ENCODE peak calls at places on chromosomes 5 and 9, in ten cellular contexts. One of them, this sample, is unnamed.

GRCh38 chr9:105157178-105157583 is 87.3 kb upstream of the SLC44A1 start:
- DNase-seq in PC-9: peak; percentile 52
- DNase-seq in Panc1: no peak
- DNase-seq in A549: peak; percentile 80
- DNase-seq in adrenal gland: peak; percentile 81
- DNase-seq in CD8-positive, alpha-beta memory T cell: peak; percentile 42
- DNase-seq in AG04450: peak; percentile 42
- DNase-seq in upper lobe of right lung: peak; percentile 71
- DNase-seq in lower lobe of right lung: peak; percentile 69
- DNase-seq in sigmoid colon: peak; percentile 95
- DNase-seq in this sample: no peak

GRCh38 chr9:123710299-123710698 is 219.6 kb downstream of the DENND1A start:
- DNase-seq in PC-9: no peak
- DNase-seq in Panc1: no peak
- DNase-seq in A549: peak; percentile 46
- DNase-seq in adrenal gland: no peak
- DNase-seq in CD8-positive, alpha-beta memory T cell: no peak
- DNase-seq in AG04450: peak; percentile 55
- DNase-seq in upper lobe of right lung: no peak
- DNase-seq in lower lobe of right lung: no peak
- DNase-seq in sigmoid colon: no peak
- DNase-seq in this sample: no peak

GRCh38 chr5:59569608-59570334 is 323.8 kb downstream of the PDE4D start:
- DNase-seq in PC-9: no peak
- DNase-seq in Panc1: no peak
- DNase-seq in A549: no peak
- DNase-seq in adrenal gland: no peak
- DNase-seq in CD8-positive, alpha-beta memory T cell: no peak
- DNase-seq in AG04450: no peak
- DNase-seq in upper lobe of right lung: no peak
- DNase-seq in lower lobe of right lung: no peak
- DNase-seq in sigmoid colon: no peak
- DNase-seq in this sample: no peak

GRCh38 chr5:94407023-94407422 is 211.4 kb downstream of the KIAA0825 start:
- DNase-seq in PC-9: no peak
- DNase-seq in Panc1: no peak
- DNase-seq in A549: no peak
- DNase-seq in adrenal gland: no peak
- DNase-seq in CD8-positive, alpha-beta memory T cell: no peak
- DNase-seq in AG04450: no peak
- DNase-seq in upper lobe of right lung: no peak
- DNase-seq in lower lobe of right lung: no peak
- DNase-seq in sigmoid colon: no peak
- DNase-seq in this sample: no peak

GRCh38 chr9:68844623-68845612 is 139.9 kb downstream of the PIP5K1B start:
- DNase-seq in PC-9: peak; percentile 6
- DNase-seq in Panc1: peak; percentile 2
- DNase-seq in A549: peak; percentile 16
- DNase-seq in adrenal gland: peak; percentile 28
- DNase-seq in CD8-positive, alpha-beta memory T cell: peak; percentile 10
- DNase-seq in AG04450: no peak
- DNase-seq in upper lobe of right lung: no peak
- DNase-seq in lower lobe of right lung: no peak
- DNase-seq in sigmoid colon: no peak
- DNase-seq in this sample: no peak

GRCh38 chr9:36258989-36259315 is 704 bp upstream of the GNE start:
- DNase-seq in PC-9: no peak
- DNase-seq in Panc1: no peak
- DNase-seq in A549: no peak
- DNase-seq in adrenal gland: no peak
- DNase-seq in CD8-positive, alpha-beta memory T cell: no peak
- DNase-seq in AG04450: no peak
- DNase-seq in upper lobe of right lung: no peak
- DNase-seq in lower lobe of right lung: no peak
- DNase-seq in sigmoid colon: peak; percentile 67
- DNase-seq in this sample: no peak

GRCh38 chr9:38141751-38142150 is 72.7 kb upstream of the SHB start:
- DNase-seq in PC-9: no peak
- DNase-seq in Panc1: no peak
- DNase-seq in A549: no peak
- DNase-seq in adrenal gland: no peak
- DNase-seq in CD8-positive, alpha-beta memory T cell: no peak
- DNase-seq in AG04450: peak; percentile 33
- DNase-seq in upper lobe of right lung: peak; percentile 6
- DNase-seq in lower lobe of right lung: no peak
- DNase-seq in sigmoid colon: no peak
- DNase-seq in this sample: no peak

GRCh38 chr5:56985941-56986630 is 34.2 kb upstream of the MIER3 start:
- DNase-seq in PC-9: no peak
- DNase-seq in Panc1: no peak
- DNase-seq in A549: no peak
- DNase-seq in adrenal gland: no peak
- DNase-seq in CD8-positive, alpha-beta memory T cell: no peak
- DNase-seq in AG04450: no peak
- DNase-seq in upper lobe of right lung: no peak
- DNase-seq in lower lobe of right lung: no peak
- DNase-seq in sigmoid colon: no peak
- DNase-seq in this sample: no peak

GRCh38 chr9:131545786-131546335 is 538 bp downstream of the PRRT1B start:
- DNase-seq in PC-9: no peak
- DNase-seq in Panc1: no peak
- DNase-seq in A549: peak; percentile 46
- DNase-seq in adrenal gland: no peak
- DNase-seq in CD8-positive, alpha-beta memory T cell: no peak
- DNase-seq in AG04450: no peak
- DNase-seq in upper lobe of right lung: no peak
- DNase-seq in lower lobe of right lung: no peak
- DNase-seq in sigmoid colon: no peak
- DNase-seq in this sample: no peak

DNA sequence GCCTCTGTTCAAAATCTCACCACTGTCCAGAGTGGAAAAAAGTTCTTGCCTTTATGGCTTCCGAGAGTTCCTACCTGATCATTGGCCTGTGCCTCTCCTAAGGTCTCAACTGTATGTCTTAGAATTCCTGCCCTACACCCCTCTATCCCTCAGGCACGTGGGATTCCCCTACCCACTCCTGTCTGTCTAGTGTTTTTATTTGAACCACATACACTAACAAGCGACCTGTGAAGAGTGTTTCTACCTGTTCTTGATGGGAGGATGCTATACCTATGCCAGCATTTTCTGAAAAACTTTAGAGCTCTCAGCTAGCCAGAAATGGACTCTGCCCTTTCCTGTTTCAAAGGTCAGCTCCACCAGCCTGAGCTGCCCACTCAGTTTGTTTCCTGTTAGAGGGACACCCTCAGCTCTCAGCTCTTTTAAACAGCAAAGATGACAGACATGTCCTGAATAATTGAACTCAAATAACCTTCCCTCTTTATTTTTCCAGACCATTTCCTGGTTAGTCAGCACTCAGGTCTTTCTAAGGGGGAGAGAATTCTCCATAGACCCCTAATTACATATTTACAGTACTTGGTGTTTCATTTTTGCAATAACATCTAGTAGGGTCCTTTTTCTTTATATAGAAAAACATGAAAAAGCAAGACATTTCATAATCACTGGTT is 214.8 kb downstream of the AOPEP start:
- DNase-seq in PC-9: peak; percentile 55
- DNase-seq in Panc1: no peak
- DNase-seq in A549: peak; percentile 47
- DNase-seq in adrenal gland: no peak
- DNase-seq in CD8-positive, alpha-beta memory T cell: no peak
- DNase-seq in AG04450: no peak
- DNase-seq in upper lobe of right lung: no peak
- DNase-seq in lower lobe of right lung: no peak
- DNase-seq in sigmoid colon: no peak
- DNase-seq in this sample: no peak
- H3K27ac ChIP-seq in PC-9: peak overlapping the region; percentile 92
- H3K27ac ChIP-seq in Panc1: peak overlapping the region; percentile 61
- H3K27ac ChIP-seq in A549: peak overlapping the region; percentile 92
- H3K27ac ChIP-seq in adrenal gland: peak overlapping the region; percentile 25
- H3K27ac ChIP-seq in CD8-positive, alpha-beta memory T cell: no peak overlapping the region
- H3K27ac ChIP-seq in AG04450: no peak overlapping the region
- H3K27ac ChIP-seq in upper lobe of right lung: peak overlapping the region; percentile 56
- H3K27ac ChIP-seq in lower lobe of right lung: peak overlapping the region; percentile 25
- H3K27ac ChIP-seq in sigmoid colon: no peak overlapping the region
- H3K27ac ChIP-seq in this sample: no peak overlapping the region

DNA sequence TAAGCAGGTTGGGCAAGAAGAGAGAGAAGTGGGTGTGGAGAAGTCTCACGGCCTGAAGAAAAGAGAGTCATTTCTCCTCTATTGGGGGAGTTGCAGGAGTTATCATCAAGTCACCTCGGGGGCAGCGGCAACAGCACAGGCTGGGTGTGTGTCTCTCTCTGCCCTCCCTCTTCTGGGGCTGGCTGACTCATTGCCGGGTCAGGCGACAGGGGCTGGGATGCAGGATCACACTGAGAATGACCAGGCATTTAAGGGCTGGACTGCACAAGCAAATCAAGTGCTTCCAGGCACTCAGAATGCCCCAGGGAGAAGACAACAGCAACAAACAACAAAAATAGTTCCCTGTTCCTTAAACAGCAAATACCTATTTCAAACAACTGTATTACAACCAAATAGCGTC is 6.3 kb upstream of the EQTN start:
- DNase-seq in PC-9: peak; percentile 48
- DNase-seq in Panc1: no peak
- DNase-seq in A549: peak; percentile 5
- DNase-seq in adrenal gland: peak; percentile 66
- DNase-seq in CD8-positive, alpha-beta memory T cell: no peak
- DNase-seq in AG04450: no peak
- DNase-seq in upper lobe of right lung: no peak
- DNase-seq in lower lobe of right lung: no peak
- DNase-seq in sigmoid colon: no peak
- DNase-seq in this sample: no peak
- H3K27ac ChIP-seq in PC-9: peak overlapping the region; percentile 35
- H3K27ac ChIP-seq in Panc1: no peak overlapping the region
- H3K27ac ChIP-seq in A549: no peak overlapping the region
- H3K27ac ChIP-seq in adrenal gland: no peak overlapping the region
- H3K27ac ChIP-seq in CD8-positive, alpha-beta memory T cell: no peak overlapping the region
- H3K27ac ChIP-seq in AG04450: no peak overlapping the region
- H3K27ac ChIP-seq in upper lobe of right lung: no peak overlapping the region
- H3K27ac ChIP-seq in lower lobe of right lung: no peak overlapping the region
- H3K27ac ChIP-seq in sigmoid colon: no peak overlapping the region
- H3K27ac ChIP-seq in this sample: no peak overlapping the region

GRCh38 chr5:135696317-135696716 is 117.5 kb upstream of the CXCL14 start:
- DNase-seq in PC-9: no peak
- DNase-seq in Panc1: no peak
- DNase-seq in A549: no peak
- DNase-seq in adrenal gland: no peak
- DNase-seq in CD8-positive, alpha-beta memory T cell: no peak
- DNase-seq in AG04450: no peak
- DNase-seq in upper lobe of right lung: no peak
- DNase-seq in lower lobe of right lung: no peak
- DNase-seq in sigmoid colon: no peak
- DNase-seq in this sample: no peak

GRCh38 chr5:135694906-135695305 is 116.1 kb upstream of the CXCL14 start:
- DNase-seq in PC-9: no peak
- DNase-seq in Panc1: no peak
- DNase-seq in A549: no peak
- DNase-seq in adrenal gland: no peak
- DNase-seq in CD8-positive, alpha-beta memory T cell: no peak
- DNase-seq in AG04450: no peak
- DNase-seq in upper lobe of right lung: no peak
- DNase-seq in lower lobe of right lung: no peak
- DNase-seq in sigmoid colon: no peak
- DNase-seq in this sample: no peak

GRCh38 chr5:135695656-135696055 is 116.9 kb upstream of the CXCL14 start:
- DNase-seq in PC-9: no peak
- DNase-seq in Panc1: no peak
- DNase-seq in A549: no peak
- DNase-seq in adrenal gland: no peak
- DNase-seq in CD8-positive, alpha-beta memory T cell: no peak
- DNase-seq in AG04450: no peak
- DNase-seq in upper lobe of right lung: no peak
- DNase-seq in lower lobe of right lung: no peak
- DNase-seq in sigmoid colon: no peak
- DNase-seq in this sample: no peak

GRCh38 chr5:135693371-135693955 is 114.7 kb upstream of the CXCL14 start:
- DNase-seq in PC-9: no peak
- DNase-seq in Panc1: no peak
- DNase-seq in A549: no peak
- DNase-seq in adrenal gland: no peak
- DNase-seq in CD8-positive, alpha-beta memory T cell: no peak
- DNase-seq in AG04450: no peak
- DNase-seq in upper lobe of right lung: no peak
- DNase-seq in lower lobe of right lung: no peak
- DNase-seq in sigmoid colon: no peak
- DNase-seq in this sample: no peak

DNA sequence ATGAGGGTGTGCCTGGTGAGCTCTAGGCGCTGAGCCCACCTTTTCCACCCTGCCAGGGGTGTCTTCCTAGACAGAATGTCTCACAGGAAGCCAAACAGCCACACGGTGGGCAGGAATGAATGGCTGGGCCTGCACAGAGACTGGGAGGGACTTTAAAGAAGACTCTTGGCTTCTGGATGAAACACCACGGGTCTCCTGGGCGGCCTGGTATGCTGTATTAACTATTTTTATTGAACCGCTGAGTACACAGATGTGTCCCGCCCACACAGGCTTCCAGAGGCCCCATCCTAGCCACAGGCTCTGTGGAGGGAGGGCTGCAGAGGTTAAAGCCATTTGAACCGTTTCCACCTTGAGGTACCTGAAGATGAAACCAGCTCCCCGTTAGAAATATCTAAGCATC is 115.2 kb upstream of the CXCL14 start:
- DNase-seq in PC-9: no peak
- DNase-seq in Panc1: no peak
- DNase-seq in A549: no peak
- DNase-seq in adrenal gland: no peak
- DNase-seq in CD8-positive, alpha-beta memory T cell: no peak
- DNase-seq in AG04450: no peak
- DNase-seq in upper lobe of right lung: no peak
- DNase-seq in lower lobe of right lung: no peak
- DNase-seq in sigmoid colon: no peak
- DNase-seq in this sample: no peak
- H3K27ac ChIP-seq in PC-9: no peak overlapping the region
- H3K27ac ChIP-seq in Panc1: no peak overlapping the region
- H3K27ac ChIP-seq in A549: no peak overlapping the region
- H3K27ac ChIP-seq in adrenal gland: no peak overlapping the region
- H3K27ac ChIP-seq in CD8-positive, alpha-beta memory T cell: no peak overlapping the region
- H3K27ac ChIP-seq in AG04450: no peak overlapping the region
- H3K27ac ChIP-seq in upper lobe of right lung: no peak overlapping the region
- H3K27ac ChIP-seq in lower lobe of right lung: no peak overlapping the region
- H3K27ac ChIP-seq in sigmoid colon: no peak overlapping the region
- H3K27ac ChIP-seq in this sample: no peak overlapping the region

GRCh38 chr5:140546851-140547507 is 483 bp upstream of the EIF4EBP3 start:
- DNase-seq in PC-9: no peak
- DNase-seq in Panc1: no peak
- DNase-seq in A549: no peak
- DNase-seq in adrenal gland: peak; percentile 67
- DNase-seq in CD8-positive, alpha-beta memory T cell: no peak
- DNase-seq in AG04450: no peak
- DNase-seq in upper lobe of right lung: no peak
- DNase-seq in lower lobe of right lung: no peak
- DNase-seq in sigmoid colon: no peak
- DNase-seq in this sample: no peak
- H3K27ac ChIP-seq in PC-9: no peak overlapping the region
- H3K27ac ChIP-seq in Panc1: peak overlapping the region; percentile 36
- H3K27ac ChIP-seq in A549: peak overlapping the region; percentile 56
- H3K27ac ChIP-seq in adrenal gland: peak overlapping the region; percentile 96
- H3K27ac ChIP-seq in CD8-positive, alpha-beta memory T cell: peak overlapping the region; percentile 66
- H3K27ac ChIP-seq in AG04450: peak overlapping the region; percentile 93
- H3K27ac ChIP-seq in upper lobe of right lung: peak overlapping the region; percentile 97
- H3K27ac ChIP-seq in lower lobe of right lung: peak overlapping the region; percentile 96
- H3K27ac ChIP-seq in sigmoid colon: peak overlapping the region; percentile 97
- H3K27ac ChIP-seq in this sample: peak overlapping the region; percentile 83

GRCh38 chr5:140556438-140556837 is 835 bp downstream of the SRA1 start:
- DNase-seq in PC-9: no peak
- DNase-seq in Panc1: no peak
- DNase-seq in A549: no peak
- DNase-seq in adrenal gland: no peak
- DNase-seq in CD8-positive, alpha-beta memory T cell: no peak
- DNase-seq in AG04450: no peak
- DNase-seq in upper lobe of right lung: no peak
- DNase-seq in lower lobe of right lung: no peak
- DNase-seq in sigmoid colon: no peak
- DNase-seq in this sample: no peak
- H3K27ac ChIP-seq in PC-9: peak overlapping the region; percentile 20
- H3K27ac ChIP-seq in Panc1: peak overlapping the region; percentile 95
- H3K27ac ChIP-seq in A549: peak overlapping the region; percentile 89
- H3K27ac ChIP-seq in adrenal gland: peak overlapping the region; percentile 94
- H3K27ac ChIP-seq in CD8-positive, alpha-beta memory T cell: peak overlapping the region; percentile 96
- H3K27ac ChIP-seq in AG04450: no peak overlapping the region
- H3K27ac ChIP-seq in upper lobe of right lung: peak overlapping the region; percentile 95
- H3K27ac ChIP-seq in lower lobe of right lung: peak overlapping the region; percentile 86
- H3K27ac ChIP-seq in sigmoid colon: peak overlapping the region; percentile 91
- H3K27ac ChIP-seq in this sample: peak overlapping the region; percentile 93

This sample was measured in effector memory CD4-positive, alpha-beta T cell.